ENCODE peak calls at places on chromosomes 16 and 17, in five cellular contexts. One of them, this sample, is unnamed.

GRCh38 chr17:58082341-58082869 is 814 bp upstream of the DYNLL2 start:
- DNase-seq in left colon: peak; percentile 16
- DNase-seq in activated T-helper 9 cell treated with anti-CD3 and anti-CD28 coated beads, Interleukin-2, amount 50 U/mL, for 16 hours: no peak
- DNase-seq in hepatocyte: no peak
- DNase-seq in RCC 7860: no peak
- DNase-seq in this sample: no peak

GRCh38 chr17:82917656-82918345 is 78.0 kb upstream of the ZNF750 start:
- DNase-seq in hepatocyte: no peak
- DNase-seq in activated T-helper 9 cell treated with anti-CD3 and anti-CD28 coated beads, Interleukin-2, amount 50 U/mL, for 16 hours: no peak
- DNase-seq in left colon: no peak
- DNase-seq in RCC 7860: no peak
- DNase-seq in this sample: peak; percentile 28

GRCh38 chr17:6643460-6644125 is 2.7 kb downstream of the TXNDC17 start:
- DNase-seq in left colon: no peak
- DNase-seq in RCC 7860: peak; percentile 60
- DNase-seq in hepatocyte: no peak
- DNase-seq in activated T-helper 9 cell treated with anti-CD3 and anti-CD28 coated beads, Interleukin-2, amount 50 U/mL, for 16 hours: no peak
- DNase-seq in this sample: no peak

GRCh38 chr16:88540346-88540977 is 29.7 kb upstream of the ZC3H18 start:
- DNase-seq in activated T-helper 9 cell treated with anti-CD3 and anti-CD28 coated beads, Interleukin-2, amount 50 U/mL, for 16 hours: no peak
- DNase-seq in left colon: no peak
- DNase-seq in RCC 7860: no peak
- DNase-seq in hepatocyte: no peak
- DNase-seq in this sample: peak; percentile 29

GRCh38 chr17:50872710-50873424 is 6.7 kb upstream of the TOB1 start:
- DNase-seq in RCC 7860: no peak
- DNase-seq in left colon: no peak
- DNase-seq in activated T-helper 9 cell treated with anti-CD3 and anti-CD28 coated beads, Interleukin-2, amount 50 U/mL, for 16 hours: peak; percentile 29
- DNase-seq in hepatocyte: no peak
- DNase-seq in this sample: no peak

GRCh38 chr17:36657763-36658490 is 56.5 kb downstream of the MRM1 start:
- DNase-seq in RCC 7860: no peak
- DNase-seq in hepatocyte: peak; percentile 44
- DNase-seq in left colon: peak; percentile 75
- DNase-seq in activated T-helper 9 cell treated with anti-CD3 and anti-CD28 coated beads, Interleukin-2, amount 50 U/mL, for 16 hours: no peak
- DNase-seq in this sample: no peak

GRCh38 chr17:83055911-83056582 is 23.4 kb upstream of the METRNL start:
- DNase-seq in activated T-helper 9 cell treated with anti-CD3 and anti-CD28 coated beads, Interleukin-2, amount 50 U/mL, for 16 hours: no peak
- DNase-seq in RCC 7860: peak; percentile 87
- DNase-seq in hepatocyte: peak; percentile 79
- DNase-seq in left colon: no peak
- DNase-seq in this sample: peak; percentile 71

GRCh38 chr17:66947311-66947710 is 17.2 kb upstream of the CACNG4 start:
- DNase-seq in activated T-helper 9 cell treated with anti-CD3 and anti-CD28 coated beads, Interleukin-2, amount 50 U/mL, for 16 hours: no peak
- DNase-seq in left colon: no peak
- DNase-seq in RCC 7860: no peak
- DNase-seq in hepatocyte: no peak
- DNase-seq in this sample: no peak

GRCh38 chr17:6995500-6996255 is at the start of gene ALOX12:
- DNase-seq in hepatocyte: no peak
- DNase-seq in RCC 7860: no peak
- DNase-seq in left colon: no peak
- DNase-seq in activated T-helper 9 cell treated with anti-CD3 and anti-CD28 coated beads, Interleukin-2, amount 50 U/mL, for 16 hours: no peak
- DNase-seq in this sample: no peak

GRCh38 chr17:1239210-1239609 is 31.0 kb upstream of the BHLHA9 start:
- DNase-seq in left colon: no peak
- DNase-seq in RCC 7860: no peak
- DNase-seq in hepatocyte: no peak
- DNase-seq in activated T-helper 9 cell treated with anti-CD3 and anti-CD28 coated beads, Interleukin-2, amount 50 U/mL, for 16 hours: no peak
- DNase-seq in this sample: no peak

GRCh38 chr16:68444058-68444657 is 4.2 kb downstream of the SMPD3 start:
- DNase-seq in RCC 7860: no peak
- DNase-seq in hepatocyte: peak; percentile 84
- DNase-seq in left colon: peak; percentile 69
- DNase-seq in activated T-helper 9 cell treated with anti-CD3 and anti-CD28 coated beads, Interleukin-2, amount 50 U/mL, for 16 hours: no peak
- DNase-seq in this sample: peak; percentile 55

GRCh38 chr17:59695943-59696681 is 11.1 kb downstream of the PTRH2 start:
- DNase-seq in left colon: no peak
- DNase-seq in RCC 7860: no peak
- DNase-seq in hepatocyte: no peak
- DNase-seq in activated T-helper 9 cell treated with anti-CD3 and anti-CD28 coated beads, Interleukin-2, amount 50 U/mL, for 16 hours: no peak
- DNase-seq in this sample: no peak

GRCh38 chr17:81904600-81905423 is 2.8 kb downstream of the NPB start:
- DNase-seq in hepatocyte: no peak
- DNase-seq in activated T-helper 9 cell treated with anti-CD3 and anti-CD28 coated beads, Interleukin-2, amount 50 U/mL, for 16 hours: no peak
- DNase-seq in left colon: no peak
- DNase-seq in RCC 7860: no peak
- DNase-seq in this sample: no peak

GRCh38 chr17:34091975-34092374 is 163.1 kb upstream of the CCL2 start:
- DNase-seq in RCC 7860: no peak
- DNase-seq in left colon: no peak
- DNase-seq in hepatocyte: no peak
- DNase-seq in activated T-helper 9 cell treated with anti-CD3 and anti-CD28 coated beads, Interleukin-2, amount 50 U/mL, for 16 hours: no peak
- DNase-seq in this sample: no peak

GRCh38 chr16:9050102-9050830 is 41.2 kb upstream of the HAPSTR1 start:
- DNase-seq in RCC 7860: no peak
- DNase-seq in activated T-helper 9 cell treated with anti-CD3 and anti-CD28 coated beads, Interleukin-2, amount 50 U/mL, for 16 hours: peak; percentile 9
- DNase-seq in left colon: no peak
- DNase-seq in hepatocyte: no peak
- DNase-seq in this sample: no peak

GRCh38 chr17:55458977-55459376 is 37.3 kb upstream of the MMD start:
- DNase-seq in left colon: no peak
- DNase-seq in activated T-helper 9 cell treated with anti-CD3 and anti-CD28 coated beads, Interleukin-2, amount 50 U/mL, for 16 hours: peak; percentile 33
- DNase-seq in hepatocyte: no peak
- DNase-seq in RCC 7860: peak; percentile 82
- DNase-seq in this sample: no peak

This sample was measured in HT-29.